ENCODE peak calls at places on chromosomes 12 and 14, in eight cellular contexts. One of them, this sample, is unnamed.

GRCh38 chr12:106634206-106634605 is 51.4 kb downstream of the RFX4 start:
- DNase-seq in GM23338: no peak
- DNase-seq in HL-60: no peak
- DNase-seq in GM12878: no peak
- DNase-seq in HepG2: no peak
- DNase-seq in SK-N-SH: no peak
- DNase-seq in Panc1: no peak
- DNase-seq in K562: no peak
- DNase-seq in this sample: no peak

GRCh38 chr14:100810861-100811461 is 15.0 kb upstream of the MEG3 start:
- DNase-seq in GM23338: no peak
- DNase-seq in GM12878: no peak
- DNase-seq in Panc1: no peak
- DNase-seq in HL-60: no peak
- DNase-seq in K562: no peak
- DNase-seq in SK-N-SH: no peak
- DNase-seq in HepG2: no peak
- DNase-seq in this sample: no peak

GRCh38 chr12:2163172-2163927 is 110.6 kb downstream of the CACNA1C start:
- DNase-seq in Panc1: no peak
- DNase-seq in GM12878: no peak
- DNase-seq in K562: peak
- DNase-seq in GM23338: no peak
- DNase-seq in HepG2: peak
- DNase-seq in HL-60: no peak
- DNase-seq in SK-N-SH: no peak
- DNase-seq in this sample: no peak

GRCh38 chr12:116164263-116164817 is 113.2 kb downstream of the MED13L start:
- DNase-seq in Panc1: no peak
- DNase-seq in GM23338: no peak
- DNase-seq in HL-60: peak
- DNase-seq in SK-N-SH: peak
- DNase-seq in K562: peak
- DNase-seq in HepG2: no peak
- DNase-seq in GM12878: no peak
- DNase-seq in this sample: no peak

GRCh38 chr14:103099081-103099732 is 4.7 kb downstream of the EXOC3L4 start:
- DNase-seq in K562: peak
- DNase-seq in HepG2: peak
- DNase-seq in SK-N-SH: no peak
- DNase-seq in GM23338: no peak
- DNase-seq in GM12878: no peak
- DNase-seq in HL-60: no peak
- DNase-seq in Panc1: no peak
- DNase-seq in this sample: no peak

GRCh38 chr14:105201928-105202513 is 20.9 kb upstream of the NUDT14 start:
- DNase-seq in HL-60: peak
- DNase-seq in K562: no peak
- DNase-seq in SK-N-SH: no peak
- DNase-seq in GM12878: peak
- DNase-seq in Panc1: no peak
- DNase-seq in HepG2: no peak
- DNase-seq in GM23338: no peak
- DNase-seq in this sample: no peak

GRCh38 chr12:124898200-124898950 is 16.1 kb downstream of the UBC start:
- DNase-seq in Panc1: no peak
- DNase-seq in GM12878: no peak
- DNase-seq in K562: peak
- DNase-seq in HL-60: peak
- DNase-seq in HepG2: peak
- DNase-seq in GM23338: peak
- DNase-seq in SK-N-SH: peak
- DNase-seq in this sample: no peak

GRCh38 chr14:20934148-20934762 is 21.0 kb upstream of the RNASE2 start:
- DNase-seq in HepG2: no peak
- DNase-seq in GM12878: no peak
- DNase-seq in HL-60: no peak
- DNase-seq in Panc1: no peak
- DNase-seq in GM23338: peak
- DNase-seq in SK-N-SH: peak
- DNase-seq in K562: peak
- DNase-seq in this sample: peak

GRCh38 chr12:6830286-6830892 is 2.2 kb downstream of the P3H3 start:
- DNase-seq in HL-60: no peak
- DNase-seq in K562: no peak
- DNase-seq in HepG2: no peak
- DNase-seq in GM12878: no peak
- DNase-seq in SK-N-SH: no peak
- DNase-seq in GM23338: no peak
- DNase-seq in Panc1: no peak
- DNase-seq in this sample: no peak

DNA sequence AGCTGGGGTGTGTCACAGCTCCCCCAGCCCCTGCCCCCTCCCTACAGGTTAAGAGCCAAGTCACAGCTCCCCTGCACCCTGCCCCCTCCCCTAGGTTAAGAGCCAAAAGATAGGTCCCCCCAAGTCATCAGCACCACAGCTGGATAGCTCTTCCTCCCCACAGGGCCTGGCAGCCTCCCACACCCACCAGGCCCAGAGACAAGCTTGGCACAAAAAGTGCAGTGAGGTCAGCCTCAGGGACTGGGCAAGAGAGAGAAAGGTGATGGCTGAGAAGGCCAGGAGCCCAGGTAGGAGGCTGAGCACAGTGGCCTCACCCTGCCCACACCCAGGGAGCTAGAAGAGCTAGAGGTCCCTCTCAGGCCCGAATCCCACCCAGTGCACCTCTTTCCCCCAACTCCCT is 8.7 kb downstream of the ITGA7 start:
- DNase-seq in HL-60: no peak
- DNase-seq in SK-N-SH: no peak
- DNase-seq in HepG2: no peak
- DNase-seq in GM23338: no peak
- DNase-seq in GM12878: no peak
- DNase-seq in K562: no peak
- DNase-seq in Panc1: no peak
- DNase-seq in this sample: no peak
- TF ChIP-seq POLR2AphosphoS5 in HL-60: no peak
- TF ChIP-seq POLR2AphosphoS5 in SK-N-SH: no peak
- TF ChIP-seq POLR2AphosphoS5 in HepG2: no peak
- TF ChIP-seq POLR2AphosphoS5 in GM23338: no peak
- TF ChIP-seq POLR2AphosphoS5 in GM12878: no peak
- TF ChIP-seq POLR2AphosphoS5 in K562: no peak
- TF ChIP-seq POLR2AphosphoS5 in Panc1: no peak
- TF ChIP-seq POLR2AphosphoS5 in this sample: no peak

DNA sequence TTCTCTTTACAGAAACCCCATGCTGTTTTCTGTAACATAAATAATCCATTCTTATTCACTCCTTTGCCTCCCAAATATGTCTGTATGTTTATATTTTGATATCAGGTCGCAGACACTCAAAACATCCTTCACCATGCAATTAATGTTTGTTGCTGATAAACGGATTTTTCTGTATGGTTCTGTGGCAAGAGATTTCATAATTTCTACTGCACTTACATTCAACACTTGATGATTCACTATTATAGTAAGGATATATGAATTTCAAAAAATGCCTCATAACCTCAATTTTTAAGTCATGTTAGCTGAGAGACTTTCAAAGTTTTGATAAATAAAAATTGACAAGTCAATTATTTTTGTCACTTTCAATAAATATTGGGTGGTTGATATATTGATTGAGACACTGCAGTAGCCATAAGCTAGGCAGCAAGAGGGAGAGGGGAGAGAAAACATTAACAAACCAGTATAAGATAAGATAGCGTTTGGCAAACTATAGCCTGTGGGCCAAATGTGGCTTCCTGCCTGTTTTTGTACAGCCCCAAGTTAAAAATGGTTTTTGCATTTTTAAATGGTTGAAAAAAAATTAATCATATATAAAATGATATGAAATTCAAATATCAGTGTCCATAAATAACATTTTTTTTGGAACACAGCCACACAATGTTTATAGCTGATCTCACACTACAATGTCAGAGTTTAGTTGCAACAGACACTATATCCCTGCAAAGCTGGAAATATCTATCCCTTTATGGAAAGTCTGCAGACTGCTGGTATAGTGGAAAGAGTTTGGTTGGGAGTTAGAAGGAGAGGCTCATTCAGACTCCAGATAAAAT is 18.3 kb downstream of the ALDH6A1 start:
- DNase-seq in Panc1: no peak
- DNase-seq in SK-N-SH: no peak
- DNase-seq in GM23338: no peak
- DNase-seq in HL-60: no peak
- DNase-seq in K562: no peak
- DNase-seq in GM12878: no peak
- DNase-seq in HepG2: no peak
- DNase-seq in this sample: no peak
- TF ChIP-seq REST in Panc1: no peak
- TF ChIP-seq REST in SK-N-SH: no peak
- TF ChIP-seq REST in GM23338: no peak
- TF ChIP-seq REST in HL-60: no peak
- TF ChIP-seq REST in K562: no peak
- TF ChIP-seq REST in GM12878: no peak
- TF ChIP-seq REST in HepG2: no peak
- TF ChIP-seq REST in this sample: no peak

DNA sequence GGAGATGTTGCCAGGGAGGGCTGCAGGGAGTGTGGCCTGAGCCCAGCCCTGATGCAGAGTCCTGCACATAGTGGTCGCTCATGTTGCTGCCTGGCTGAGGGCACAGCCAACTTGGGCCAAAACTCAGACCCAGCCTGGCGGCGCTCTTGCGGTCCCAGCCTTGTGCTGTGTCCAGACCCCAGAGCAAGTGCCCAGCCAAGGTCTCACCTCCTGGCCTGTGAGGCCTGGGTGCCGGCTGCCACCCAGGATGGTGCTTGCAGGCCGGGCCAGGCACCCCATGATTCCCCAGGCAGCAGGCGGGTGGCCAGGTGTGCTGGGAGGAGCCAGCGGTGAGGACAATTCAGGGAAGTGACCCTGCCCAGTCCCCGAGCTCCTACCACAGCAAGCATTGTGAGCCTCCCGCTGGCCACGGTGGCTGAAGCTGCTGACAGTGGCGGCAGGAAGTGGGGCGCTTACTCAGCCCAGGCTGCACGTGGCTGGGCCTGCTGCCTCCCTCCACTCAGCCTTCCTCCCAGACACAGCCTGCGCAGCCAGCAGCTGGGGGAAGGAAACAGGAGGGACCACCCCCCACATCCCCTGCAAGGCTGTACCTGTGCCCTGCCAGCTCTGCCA is 17.7 kb upstream of the PGF start:
- DNase-seq in HL-60: peak
- DNase-seq in GM12878: no peak
- DNase-seq in Panc1: no peak
- DNase-seq in K562: no peak
- DNase-seq in SK-N-SH: peak
- DNase-seq in GM23338: no peak
- DNase-seq in HepG2: no peak
- DNase-seq in this sample: no peak
- TF ChIP-seq POLR2AphosphoS5 in HL-60: no peak
- TF ChIP-seq POLR2AphosphoS5 in GM12878: no peak
- TF ChIP-seq POLR2AphosphoS5 in Panc1: no peak
- TF ChIP-seq POLR2AphosphoS5 in K562: no peak
- TF ChIP-seq POLR2AphosphoS5 in SK-N-SH: no peak
- TF ChIP-seq POLR2AphosphoS5 in GM23338: no peak
- TF ChIP-seq POLR2AphosphoS5 in HepG2: no peak
- TF ChIP-seq POLR2AphosphoS5 in this sample: no peak

DNA sequence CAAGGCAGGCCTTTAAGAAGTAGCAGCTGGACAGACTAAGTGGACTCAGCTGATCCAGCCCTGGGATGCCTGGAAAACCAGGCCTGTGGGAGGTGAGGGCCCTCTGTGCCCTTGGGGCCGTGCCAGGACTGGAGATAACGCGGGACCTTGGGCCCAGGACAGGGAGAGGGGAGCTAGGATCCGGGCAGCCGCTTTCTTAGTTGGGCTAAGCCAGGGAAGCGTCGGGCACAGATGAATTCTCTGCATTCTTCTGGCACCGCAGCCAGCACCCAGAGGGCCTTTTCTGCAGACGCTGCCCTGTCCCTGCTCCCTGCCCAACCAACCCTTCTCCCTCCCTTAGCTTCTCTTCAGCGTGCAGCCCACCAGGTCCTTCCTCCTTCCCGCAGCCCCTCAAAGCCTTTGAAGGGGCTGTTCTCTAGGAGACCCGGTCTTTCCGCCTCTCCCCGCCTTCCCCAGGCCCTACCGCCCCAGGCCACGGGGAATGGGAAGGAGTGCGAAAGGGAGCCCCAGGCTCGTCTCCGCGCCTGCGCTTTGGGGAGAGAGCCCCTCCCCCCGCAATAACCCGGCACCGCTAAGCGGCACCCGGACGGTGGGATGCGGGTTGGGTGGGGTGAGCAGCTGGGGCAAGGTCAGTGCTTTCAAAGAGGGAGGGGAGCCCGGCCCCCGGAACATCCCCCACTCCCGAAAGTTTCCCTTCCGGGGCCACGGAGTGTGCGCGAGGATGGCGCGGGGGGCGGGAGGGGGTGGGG is 688 bp downstream of the NCKAP5L start:
- DNase-seq in GM23338: peak
- DNase-seq in Panc1: no peak
- DNase-seq in K562: peak
- DNase-seq in SK-N-SH: peak
- DNase-seq in HL-60: peak
- DNase-seq in HepG2: peak
- DNase-seq in GM12878: no peak
- DNase-seq in this sample: no peak
- TF ChIP-seq REST in GM23338: no peak
- TF ChIP-seq REST in Panc1: no peak
- TF ChIP-seq REST in K562: no peak
- TF ChIP-seq REST in SK-N-SH: no peak
- TF ChIP-seq REST in HL-60: no peak
- TF ChIP-seq REST in HepG2: no peak
- TF ChIP-seq REST in GM12878: no peak
- TF ChIP-seq REST in this sample: no peak

This sample was measured in HCT116.